ENCODE peak calls at places on chromosome 5, in seven cellular contexts. Q, H, M, B, P, J and G are unnamed samples.

GRCh38 chr5:68464424-68464823 is 248.9 kb downstream of the PIK3R1 start:
- DNase-seq in H (no peak), J (no peak), B (no peak), M (no peak), Q (no peak), P (no peak), G (no peak)

GRCh38 chr5:54927097-54927746 is 58.2 kb downstream of the ESM1 start:
- DNase-seq in H (no peak), Q (no peak), B (no peak), P (no peak), J (no peak), M (no peak), G (no peak)

GRCh38 chr5:150122158-150122510 is 33.5 kb downstream of the PDGFRB start:
- DNase-seq in B (peak; percentile 15), H (no peak), J (no peak), M (no peak), Q (no peak), P (no peak), G (no peak)

GRCh38 chr5:105767265-105767664 is 1903.5 kb downstream of the EFNA5 start:
- DNase-seq in M (no peak), H (no peak), Q (no peak), P (no peak), B (no peak), J (no peak), G (no peak)

GRCh38 chr5:108749130-108749861 is 1.6 kb downstream of the FER start:
- DNase-seq in J (no peak), Q (peak; percentile 41), P (no peak), B (peak; percentile 80), M (no peak), H (no peak), G (peak; percentile 59)

GRCh38 chr5:17248999-17249634 is 31.7 kb downstream of the BASP1 start:
- DNase-seq in H (no peak), M (no peak), Q (no peak), P (no peak), B (peak; percentile 36), J (no peak), G (no peak)

GRCh38 chr5:179858241-179858585 is 404 bp downstream of the MRNIP start:
- DNase-seq in P (no peak), Q (no peak), M (no peak), H (no peak), J (peak; percentile 45), B (no peak), G (no peak)

GRCh38 chr5:172490739-172491461 is 36.6 kb upstream of the SH3PXD2B start:
- DNase-seq in H (no peak), P (peak; percentile 0), Q (peak; percentile 21), B (no peak), M (peak; percentile 38), J (no peak), G (no peak)

GRCh38 chr5:53877243-53877642 is 316.8 kb downstream of the NDUFS4 start:
- DNase-seq in Q (no peak), H (no peak), P (no peak), J (no peak), M (no peak), B (no peak), G (no peak)

GRCh38 chr5:3077684-3078083 is 326.2 kb upstream of the IRX2 start:
- DNase-seq in B (no peak), M (no peak), P (no peak), Q (no peak), H (no peak), J (no peak), G (no peak)

GRCh38 chr5:3080366-3080765 is 328.9 kb upstream of the IRX2 start:
- DNase-seq in B (no peak), J (no peak), P (no peak), M (no peak), H (no peak), Q (no peak), G (no peak)

GRCh38 chr5:3075309-3075708 is 323.8 kb upstream of the IRX2 start:
- DNase-seq in M (no peak), Q (no peak), P (no peak), B (no peak), J (no peak), H (no peak), G (no peak)
- TF ChIP-seq CTCF in M (no peak), Q (no peak), P (no peak), B (no peak), J (no peak), H (no peak), G (no peak)

DNA sequence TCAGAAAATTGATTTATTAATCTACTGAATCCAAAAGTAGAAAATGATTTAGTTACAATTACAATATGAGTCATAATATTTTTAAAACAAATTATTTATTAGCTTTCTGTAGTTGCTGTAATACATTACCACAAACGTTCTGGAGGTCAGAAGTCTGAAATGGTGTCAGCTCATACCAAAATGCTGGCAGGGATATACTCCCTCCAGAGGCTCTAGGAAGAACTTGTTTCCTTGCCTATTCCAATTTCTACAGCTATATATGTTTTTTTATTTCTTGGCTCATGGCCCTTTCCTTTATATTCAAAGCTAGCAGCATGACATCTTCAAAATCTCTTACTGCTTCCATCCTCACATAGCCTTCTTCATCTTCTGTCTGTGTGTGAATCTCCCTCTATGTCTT is 667.9 kb upstream of the ITGA1 start:
- DNase-seq in B (no peak), Q (no peak), M (no peak), P (no peak), H (no peak), J (no peak), G (no peak)
- TF ChIP-seq CTCF in B (no peak), Q (no peak), M (no peak), P (no peak), H (no peak), J (no peak), G (peak; percentile 22)

GRCh38 chr5:64040496-64040895 is 78.3 kb upstream of the HTR1A start:
- DNase-seq in Q (no peak), H (no peak), P (no peak), J (no peak), B (no peak), M (no peak), G (no peak)
- TF ChIP-seq CTCF in Q (no peak), H (no peak), P (no peak), J (no peak), B (no peak), M (no peak), G (no peak)

GRCh38 chr5:93886917-93887361 is 145.5 kb upstream of the POU5F2 start:
- DNase-seq in H (no peak), J (no peak), Q (no peak), B (no peak), P (no peak), M (no peak), G (no peak)
- TF ChIP-seq CTCF in H (no peak), J (no peak), Q (no peak), B (no peak), P (no peak), M (no peak), G (no peak)

DNA sequence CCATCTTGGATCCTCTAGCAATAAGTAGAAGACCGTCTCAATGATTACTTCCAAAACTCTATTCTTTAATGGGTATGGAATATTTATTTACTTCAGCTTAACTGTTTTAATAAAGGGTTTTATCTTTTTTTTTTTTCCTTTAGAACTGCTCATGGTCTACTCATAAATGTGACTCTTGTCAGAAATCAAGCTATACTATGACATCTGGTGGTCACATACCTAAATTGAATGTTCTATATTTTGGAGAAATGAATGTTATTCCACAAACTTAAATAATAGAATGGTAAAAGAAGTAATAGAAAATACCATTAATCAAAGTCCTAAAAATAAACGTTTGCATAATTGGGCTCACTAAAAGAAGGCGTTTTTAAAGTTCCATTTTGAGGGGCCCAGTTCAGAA is 131.2 kb upstream of the PLCXD3 start:
- DNase-seq in B (no peak), Q (no peak), M (no peak), J (no peak), H (no peak), P (no peak), G (no peak)
- TF ChIP-seq CTCF in B (no peak), Q (peak; percentile 9), M (no peak), J (no peak), H (no peak), P (no peak), G (peak; percentile 36)

GRCh38 chr5:61678966-61679365 is 346.9 kb downstream of the ZSWIM6 start:
- DNase-seq in H (no peak), M (no peak), Q (no peak), B (no peak), J (no peak), P (no peak), G (no peak)
- TF ChIP-seq CTCF in H (no peak), M (no peak), Q (no peak), B (no peak), J (no peak), P (no peak), G (peak; percentile 29)

GRCh38 chr5:137828664-137829063 is 39.0 kb upstream of the MYOT start:
- DNase-seq in H (no peak), P (no peak), B (no peak), Q (no peak), J (no peak), M (no peak), G (no peak)

GRCh38 chr5:137834498-137834897 is 33.2 kb upstream of the MYOT start:
- DNase-seq in B (no peak), P (no peak), M (no peak), H (no peak), J (no peak), Q (no peak), G (no peak)

GRCh38 chr5:137833463-137833862 is 34.2 kb upstream of the MYOT start:
- DNase-seq in Q (no peak), M (no peak), H (no peak), B (peak; percentile 49), J (no peak), P (no peak), G (no peak)

GRCh38 chr5:137832416-137832815 is 35.2 kb upstream of the MYOT start:
- DNase-seq in P (no peak), H (no peak), M (no peak), J (no peak), B (no peak), Q (no peak), G (no peak)

DNA sequence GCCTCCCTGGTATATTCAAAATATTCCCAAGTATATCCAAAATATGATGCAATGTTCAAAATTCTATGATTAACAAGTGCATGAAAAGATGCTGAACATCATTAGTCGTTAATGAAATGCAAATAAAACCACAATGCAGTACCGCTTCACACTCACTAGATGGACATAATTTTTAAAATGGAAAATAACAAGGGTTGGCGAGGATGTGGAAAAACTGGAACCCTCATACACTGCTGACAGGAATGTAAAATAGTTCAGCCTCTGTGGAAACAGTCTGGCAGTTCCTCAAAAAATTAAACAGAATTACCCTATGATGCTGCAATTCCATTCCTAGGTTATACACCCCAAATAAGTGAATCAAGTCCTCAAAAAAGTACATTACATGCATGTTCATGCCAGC is 36.1 kb upstream of the MYOT start:
- DNase-seq in Q (no peak), B (peak; percentile 15), M (no peak), P (no peak), J (no peak), H (no peak), G (no peak)
- TF ChIP-seq CTCF in Q (peak; percentile 27), B (peak; percentile 32), M (no peak), P (no peak), J (no peak), H (no peak), G (no peak)